ENCODE peak calls at places on chromosomes 3 and 15, in nine cellular contexts. One of them, this sample, is unnamed.

GRCh38 chr3:58336135-58336882 is 3.6 kb downstream of the PXK start:
- DNase-seq in body of pancreas: no peak
- DNase-seq in HCT116: no peak
- DNase-seq in prostate gland: no peak
- DNase-seq in CD8-positive, alpha-beta T cell: no peak
- DNase-seq in Calu3: no peak
- DNase-seq in transverse colon: no peak
- DNase-seq in B cell: no peak
- DNase-seq in ascending aorta: no peak
- DNase-seq in this sample: no peak

GRCh38 chr3:8357859-8358258 is 143.8 kb upstream of the LMCD1 start:
- DNase-seq in body of pancreas: no peak
- DNase-seq in HCT116: no peak
- DNase-seq in prostate gland: no peak
- DNase-seq in CD8-positive, alpha-beta T cell: no peak
- DNase-seq in Calu3: no peak
- DNase-seq in transverse colon: no peak
- DNase-seq in B cell: no peak
- DNase-seq in ascending aorta: no peak
- DNase-seq in this sample: no peak

GRCh38 chr3:155743616-155744015 is 1.3 kb downstream of the PLCH1 start:
- DNase-seq in body of pancreas: no peak
- DNase-seq in HCT116: no peak
- DNase-seq in prostate gland: no peak
- DNase-seq in CD8-positive, alpha-beta T cell: no peak
- DNase-seq in Calu3: no peak
- DNase-seq in transverse colon: no peak
- DNase-seq in B cell: no peak
- DNase-seq in ascending aorta: no peak
- DNase-seq in this sample: no peak

GRCh38 chr3:178236555-178237277 is 299.5 kb upstream of the KCNMB2 start:
- DNase-seq in body of pancreas: no peak
- DNase-seq in HCT116: no peak
- DNase-seq in prostate gland: no peak
- DNase-seq in CD8-positive, alpha-beta T cell: no peak
- DNase-seq in Calu3: no peak
- DNase-seq in transverse colon: no peak
- DNase-seq in B cell: no peak
- DNase-seq in ascending aorta: no peak
- DNase-seq in this sample: no peak

GRCh38 chr3:41688595-41689380 is 273.1 kb downstream of the ULK4 start:
- DNase-seq in body of pancreas: no peak
- DNase-seq in HCT116: no peak
- DNase-seq in prostate gland: peak; percentile 48
- DNase-seq in CD8-positive, alpha-beta T cell: no peak
- DNase-seq in Calu3: no peak
- DNase-seq in transverse colon: no peak
- DNase-seq in B cell: no peak
- DNase-seq in ascending aorta: no peak
- DNase-seq in this sample: no peak

GRCh38 chr3:187165144-187165543 is 25.8 kb upstream of the RPL39L start:
- DNase-seq in body of pancreas: peak; percentile 39
- DNase-seq in HCT116: peak; percentile 45
- DNase-seq in prostate gland: peak; percentile 54
- DNase-seq in CD8-positive, alpha-beta T cell: peak; percentile 32
- DNase-seq in Calu3: peak; percentile 65
- DNase-seq in transverse colon: peak; percentile 16
- DNase-seq in B cell: peak; percentile 79
- DNase-seq in ascending aorta: no peak
- DNase-seq in this sample: peak; percentile 62

GRCh38 chr15:75673426-75674247 is 25.9 kb downstream of the SNX33 start:
- DNase-seq in body of pancreas: peak; percentile 44
- DNase-seq in HCT116: no peak
- DNase-seq in prostate gland: no peak
- DNase-seq in CD8-positive, alpha-beta T cell: no peak
- DNase-seq in Calu3: no peak
- DNase-seq in transverse colon: peak; percentile 65
- DNase-seq in B cell: no peak
- DNase-seq in ascending aorta: peak; percentile 67
- DNase-seq in this sample: no peak

GRCh38 chr3:47000198-47000815 is 20.8 kb downstream of the NBEAL2 start:
- DNase-seq in body of pancreas: no peak
- DNase-seq in HCT116: no peak
- DNase-seq in prostate gland: no peak
- DNase-seq in CD8-positive, alpha-beta T cell: peak; percentile 6
- DNase-seq in Calu3: no peak
- DNase-seq in transverse colon: no peak
- DNase-seq in B cell: no peak
- DNase-seq in ascending aorta: peak; percentile 2
- DNase-seq in this sample: no peak

GRCh38 chr3:196537319-196537984 is 22.3 kb upstream of the SMCO1 start:
- DNase-seq in body of pancreas: peak; percentile 61
- DNase-seq in HCT116: no peak
- DNase-seq in prostate gland: no peak
- DNase-seq in CD8-positive, alpha-beta T cell: peak; percentile 42
- DNase-seq in Calu3: peak; percentile 53
- DNase-seq in transverse colon: peak; percentile 44
- DNase-seq in B cell: peak; percentile 63
- DNase-seq in ascending aorta: no peak
- DNase-seq in this sample: no peak

DNA sequence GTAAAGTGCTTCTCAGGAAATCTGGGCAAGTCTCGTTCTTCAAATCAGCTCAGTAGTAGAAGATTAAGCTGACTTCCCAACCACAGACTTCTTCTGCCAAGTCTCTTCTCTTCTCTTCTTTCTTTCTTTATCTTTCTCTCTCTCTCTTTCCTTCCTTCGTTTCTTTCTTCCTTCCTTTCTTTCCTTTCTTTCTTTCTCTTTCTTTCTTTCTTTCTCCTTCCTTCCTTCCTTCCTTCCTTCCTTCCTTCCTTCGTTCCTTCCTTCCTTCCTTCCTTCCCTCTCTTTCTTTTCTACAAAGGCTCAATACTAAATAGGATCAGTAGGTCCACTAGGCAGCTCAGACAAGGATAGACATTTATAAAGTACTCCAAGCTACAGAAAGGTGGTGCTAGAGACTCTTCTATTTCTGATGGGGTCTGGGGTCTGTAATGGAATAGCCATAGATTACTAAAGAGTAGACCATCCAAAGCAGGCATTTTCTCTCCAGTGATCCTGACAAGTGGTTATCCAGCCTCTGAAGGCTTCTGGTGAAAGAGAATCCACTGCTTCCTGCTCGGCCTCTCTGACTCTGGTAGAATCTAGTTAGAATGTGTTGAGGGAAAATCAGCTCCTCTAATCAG is 100.8 kb downstream of the TPRG1 start:
- DNase-seq in body of pancreas: no peak
- DNase-seq in HCT116: no peak
- DNase-seq in prostate gland: no peak
- DNase-seq in CD8-positive, alpha-beta T cell: no peak
- DNase-seq in Calu3: peak; percentile 8
- DNase-seq in transverse colon: no peak
- DNase-seq in B cell: no peak
- DNase-seq in ascending aorta: no peak
- DNase-seq in this sample: peak; percentile 34
- TF ChIP-seq CTCF in body of pancreas: no peak
- TF ChIP-seq CTCF in HCT116: peak; percentile 58
- TF ChIP-seq CTCF in prostate gland: peak; percentile 49
- TF ChIP-seq CTCF in CD8-positive, alpha-beta T cell: peak; percentile 57
- TF ChIP-seq CTCF in Calu3: peak; percentile 87
- TF ChIP-seq CTCF in transverse colon: peak; percentile 15
- TF ChIP-seq CTCF in B cell: no peak
- TF ChIP-seq CTCF in ascending aorta: no peak
- TF ChIP-seq CTCF in this sample: peak; percentile 49

DNA sequence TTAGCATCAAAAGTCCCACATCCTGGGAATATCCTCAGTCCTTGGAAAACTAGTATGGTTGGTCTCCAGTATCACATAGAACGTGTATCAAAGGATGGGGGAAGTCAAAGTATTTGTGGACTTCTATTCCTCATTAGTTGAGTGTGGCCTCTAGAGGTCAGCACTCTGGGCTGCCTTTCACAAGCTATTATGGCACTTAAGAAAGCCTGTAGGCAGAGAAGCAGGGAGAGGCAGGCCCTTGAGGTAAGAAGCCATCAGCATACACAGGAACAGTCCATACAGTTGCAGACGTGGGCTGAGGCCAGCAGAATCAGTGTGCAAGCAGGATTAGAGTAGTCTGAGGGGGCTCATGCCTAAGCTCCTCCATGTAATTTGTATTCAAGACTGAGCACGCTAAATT is 341.7 kb downstream of the CLSTN2 start:
- DNase-seq in body of pancreas: peak; percentile 40
- DNase-seq in HCT116: peak; percentile 12
- DNase-seq in prostate gland: no peak
- DNase-seq in CD8-positive, alpha-beta T cell: no peak
- DNase-seq in Calu3: peak; percentile 21
- DNase-seq in transverse colon: no peak
- DNase-seq in B cell: no peak
- DNase-seq in ascending aorta: no peak
- DNase-seq in this sample: peak; percentile 19
- TF ChIP-seq CTCF in body of pancreas: no peak
- TF ChIP-seq CTCF in HCT116: peak; percentile 41
- TF ChIP-seq CTCF in prostate gland: peak; percentile 7
- TF ChIP-seq CTCF in CD8-positive, alpha-beta T cell: no peak
- TF ChIP-seq CTCF in Calu3: no peak
- TF ChIP-seq CTCF in transverse colon: no peak
- TF ChIP-seq CTCF in B cell: no peak
- TF ChIP-seq CTCF in ascending aorta: no peak
- TF ChIP-seq CTCF in this sample: no peak

GRCh38 chr3:27287052-27287451 is 82.1 kb downstream of the NEK10 start:
- DNase-seq in body of pancreas: no peak
- DNase-seq in HCT116: no peak
- DNase-seq in prostate gland: no peak
- DNase-seq in CD8-positive, alpha-beta T cell: no peak
- DNase-seq in Calu3: no peak
- DNase-seq in transverse colon: no peak
- DNase-seq in B cell: no peak
- DNase-seq in ascending aorta: no peak
- DNase-seq in this sample: no peak
- TF ChIP-seq CTCF in body of pancreas: no peak
- TF ChIP-seq CTCF in HCT116: no peak
- TF ChIP-seq CTCF in prostate gland: no peak
- TF ChIP-seq CTCF in CD8-positive, alpha-beta T cell: no peak
- TF ChIP-seq CTCF in Calu3: no peak
- TF ChIP-seq CTCF in transverse colon: no peak
- TF ChIP-seq CTCF in B cell: no peak
- TF ChIP-seq CTCF in ascending aorta: no peak
- TF ChIP-seq CTCF in this sample: no peak

GRCh38 chr15:101607102-101607501 is 45.1 kb downstream of the TM2D3 start:
- DNase-seq in body of pancreas: no peak
- DNase-seq in HCT116: no peak
- DNase-seq in prostate gland: no peak
- DNase-seq in CD8-positive, alpha-beta T cell: no peak
- DNase-seq in Calu3: no peak
- DNase-seq in transverse colon: no peak
- DNase-seq in B cell: no peak
- DNase-seq in ascending aorta: no peak
- DNase-seq in this sample: no peak
- TF ChIP-seq CTCF in body of pancreas: no peak
- TF ChIP-seq CTCF in HCT116: no peak
- TF ChIP-seq CTCF in prostate gland: no peak
- TF ChIP-seq CTCF in CD8-positive, alpha-beta T cell: no peak
- TF ChIP-seq CTCF in Calu3: no peak
- TF ChIP-seq CTCF in transverse colon: no peak
- TF ChIP-seq CTCF in B cell: no peak
- TF ChIP-seq CTCF in ascending aorta: no peak
- TF ChIP-seq CTCF in this sample: no peak

This sample was measured in Caco-2.